ENCODE peak calls at places on chromosome 16, in four cellular contexts. C is adrenal gland; P is CD8-positive, alpha-beta T cell; V is H7. Q is an unnamed sample.

GRCh38 chr16:64626771-64627170 is 495.1 kb downstream of the CDH11 start:
- DNase-seq in C (no peak), P (no peak), V (no peak), Q (no peak)

GRCh38 chr16:77062878-77063566 is 128.0 kb upstream of the MON1B start:
- DNase-seq in C (peak), P (no peak), V (peak), Q (no peak)

GRCh38 chr16:50238868-50239301 is 27.5 kb upstream of the ADCY7 start:
- DNase-seq in C (no peak), P (no peak), V (no peak), Q (no peak)

GRCh38 chr16:67967183-67967955 is 1.1 kb downstream of the SLC12A4 start:
- DNase-seq in C (no peak), P (peak), V (no peak), Q (no peak)

GRCh38 chr16:57608462-57609113 is 19.8 kb upstream of the ADGRG1 start:
- DNase-seq in C (no peak), P (no peak), V (peak), Q (no peak)

GRCh38 chr16:88966986-88967799 is 9.8 kb downstream of the CBFA2T3 start:
- DNase-seq in C (no peak), P (peak), V (no peak), Q (peak)

GRCh38 chr16:70304892-70305448 is 6.0 kb downstream of the DDX19B start:
- DNase-seq in C (no peak), P (no peak), V (no peak), Q (no peak)

GRCh38 chr16:51951668-51952298 is 595.2 kb downstream of the TOX3 start:
- DNase-seq in C (peak), P (no peak), V (peak), Q (no peak)

GRCh38 chr16:46843898-46844642 is 13.1 kb upstream of the C16orf87 start:
- DNase-seq in C (no peak), P (no peak), V (peak), Q (no peak)

GRCh38 chr16:65284583-65284982 is 162.7 kb upstream of the CDH11 start:
- DNase-seq in C (peak), P (no peak), V (no peak), Q (no peak)

GRCh38 chr16:68356249-68356918 is 45.6 kb downstream of the PRMT7 start:
- DNase-seq in C (peak), P (peak), V (peak), Q (no peak)

GRCh38 chr16:86984975-86985655 is 332.1 kb downstream of the C16orf95 start:
- DNase-seq in C (no peak), P (no peak), V (peak), Q (no peak)

GRCh38 chr16:3780570-3780969 is 63.2 kb upstream of the TRAP1 start:
- DNase-seq in C (no peak), P (no peak), V (no peak), Q (no peak)

GRCh38 chr16:65538945-65539344 is 417.1 kb upstream of the CDH11 start:
- DNase-seq in C (no peak), P (no peak), V (no peak), Q (no peak)

GRCh38 chr16:88828711-88829110 is 17.0 kb upstream of the APRT start:
- DNase-seq in C (no peak), P (no peak), V (no peak), Q (no peak)

GRCh38 chr16:10868089-10868488 is 8.9 kb upstream of the CIITA start:
- DNase-seq in C (no peak), P (no peak), V (no peak), Q (no peak)

GRCh38 chr16:68737730-68738590 is 868 bp downstream of the CDH1 start:
- DNase-seq in C (no peak), P (no peak), V (peak), Q (no peak)

GRCh38 chr16:10323528-10323869 is 62.4 kb upstream of the ATF7IP2 start:
- DNase-seq in C (no peak), P (no peak), V (no peak), Q (no peak)

GRCh38 chr16:84565669-84566495 is 52.0 kb downstream of the COTL1 start:
- DNase-seq in C (no peak), P (no peak), V (no peak), Q (no peak)

GRCh38 chr16:84361546-84361945 is 6.8 kb upstream of the ATP2C2 start:
- DNase-seq in C (no peak), P (no peak), V (no peak), Q (no peak)

GRCh38 chr16:17470002-17470870 is 524 bp downstream of the XYLT1 start:
- DNase-seq in C (peak), P (peak), V (peak), Q (no peak)

GRCh38 chr16:84827897-84828296 is 8.1 kb downstream of the CRISPLD2 start:
- DNase-seq in C (no peak), P (no peak), V (no peak), Q (no peak)

GRCh38 chr16:57815987-57816745 is 13.9 kb upstream of the KIFC3 start:
- DNase-seq in C (peak), P (peak), V (peak), Q (no peak)

GRCh38 chr16:52467753-52468152 is 79.2 kb downstream of the TOX3 start:
- DNase-seq in C (no peak), P (no peak), V (no peak), Q (no peak)

GRCh38 chr16:27174007-27174406 is 29.3 kb upstream of the KDM8 start:
- DNase-seq in C (no peak), P (peak), V (no peak), Q (peak)

GRCh38 chr16:56932588-56933265 is 785 bp downstream of the HERPUD1 start:
- DNase-seq in C (peak), P (peak), V (peak), Q (no peak)

GRCh38 chr16:85515830-85516397 is 97.2 kb upstream of the GSE1 start:
- DNase-seq in C (peak), P (no peak), V (no peak), Q (no peak)

GRCh38 chr16:27690604-27691003 is 140.7 kb downstream of the KATNIP start:
- DNase-seq in C (no peak), P (no peak), V (peak), Q (no peak)

GRCh38 chr16:22188595-22189442 is 17.3 kb upstream of the EEF2K start:
- DNase-seq in C (peak), P (peak), V (peak), Q (peak)

GRCh38 chr16:23695756-23696155 is 17.1 kb downstream of the PLK1 start:
- DNase-seq in C (peak), P (no peak), V (no peak), Q (no peak)

GRCh38 chr16:67112591-67113399 is 3.1 kb downstream of the PHAF1 start:
- DNase-seq in C (no peak), P (no peak), V (no peak), Q (no peak)

GRCh38 chr16:27225536-27226360 is 22.4 kb downstream of the KDM8 start:
- DNase-seq in C (no peak), P (no peak), V (no peak), Q (no peak)